ENCODE peak calls at places on chromosomes 11 and 22, in five cellular contexts. I is A549, X is cardiac muscle cell, G is HepG2, Z is mesenchymal stem cell. O is an unnamed sample.

GRCh38 chr11:84588131-84588829 is 1038.9 kb downstream of the DLG2 start:
- DNase-seq in I (no peak), X (no peak), G (no peak), Z (no peak), O (no peak)

GRCh38 chr11:36454991-36455611 is 55.0 kb downstream of the TRAF6 start:
- DNase-seq in I (no peak), X (no peak), G (no peak), Z (no peak), O (peak; percentile 95)

GRCh38 chr11:71127806-71128205 is 124.6 kb downstream of the SHANK2 start:
- DNase-seq in I (no peak), X (no peak), G (no peak), Z (no peak), O (no peak)

GRCh38 chr22:22922954-22923319 is 35.3 kb downstream of the IGLL5 start:
- DNase-seq in I (no peak), X (no peak), G (no peak), Z (no peak), O (no peak)

GRCh38 chr11:120326845-120327281 is 1.8 kb downstream of the TLCD5 start:
- DNase-seq in I (peak; percentile 35), X (no peak), G (no peak), Z (peak; percentile 58), O (no peak)

GRCh38 chr11:91199866-91200265 is 977.0 kb upstream of the CHORDC1 start:
- DNase-seq in I (no peak), X (no peak), G (no peak), Z (no peak), O (no peak)

GRCh38 chr22:39175127-39176066 is 22.9 kb upstream of the CBX7 start:
- DNase-seq in I (peak; percentile 44), X (no peak), G (no peak), Z (peak; percentile 52), O (peak; percentile 54)

GRCh38 chr11:47437218-47437745 is 11.0 kb upstream of the PSMC3 start:
- DNase-seq in I (no peak), X (no peak), G (no peak), Z (no peak), O (no peak)

GRCh38 chr11:70647188-70648166 is 249.1 kb downstream of the CTTN start:
- DNase-seq in I (no peak), X (no peak), G (no peak), Z (no peak), O (no peak)

GRCh38 chr22:48941903-48942625 is 885.6 kb downstream of the BRD1 start:
- DNase-seq in I (no peak), X (no peak), G (no peak), Z (no peak), O (peak; percentile 24)

GRCh38 chr22:45602824-45603301 is 68.8 kb upstream of the ATXN10 start:
- DNase-seq in I (peak; percentile 82), X (no peak), G (peak; percentile 24), Z (peak; percentile 44), O (peak; percentile 41)

GRCh38 chr22:40374567-40374966 is 4.2 kb downstream of the SGSM3 start:
- DNase-seq in I (no peak), X (no peak), G (no peak), Z (no peak), O (no peak)

GRCh38 chr22:40381461-40381860 is 11.1 kb downstream of the SGSM3 start:
- DNase-seq in I (no peak), X (no peak), G (no peak), Z (no peak), O (no peak)

GRCh38 chr22:40376149-40376548 is 5.8 kb downstream of the SGSM3 start:
- DNase-seq in I (no peak), X (no peak), G (no peak), Z (no peak), O (no peak)

GRCh38 chr22:40383905-40384304 is 13.5 kb downstream of the SGSM3 start:
- DNase-seq in I (no peak), X (no peak), G (no peak), Z (peak; percentile 82), O (peak; percentile 69)

GRCh38 chr22:40377931-40378330 is 7.5 kb downstream of the SGSM3 start:
- DNase-seq in I (no peak), X (no peak), G (no peak), Z (no peak), O (no peak)
- H3K27ac ChIP-seq in I (no peak overlapping the region), X (no peak overlapping the region), G (no peak overlapping the region), Z (no peak overlapping the region), O (no peak overlapping the region)

DNA sequence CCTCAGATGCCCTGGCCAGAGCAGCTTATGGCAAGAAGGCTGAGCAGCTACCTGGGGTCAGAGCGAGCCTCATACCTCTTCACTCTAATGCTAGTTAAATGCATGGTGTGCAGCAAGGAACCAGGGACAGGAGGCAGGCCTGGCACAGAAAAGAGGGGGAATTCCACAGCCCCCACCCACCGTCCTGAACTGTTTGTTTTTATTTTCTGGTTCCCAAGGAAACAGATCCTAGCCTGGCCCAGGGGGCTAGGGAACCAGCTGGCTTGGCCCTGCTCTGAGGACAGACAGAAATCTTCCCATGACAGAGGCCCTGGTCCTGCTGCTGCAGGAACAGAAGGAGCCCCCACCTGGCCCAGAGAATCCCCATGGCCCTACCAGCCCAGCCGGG is 40.4 kb downstream of the SLCO2B1 start:
- DNase-seq in I (no peak), X (no peak), G (no peak), Z (peak; percentile 49), O (no peak)
- H3K27ac ChIP-seq in I (no peak overlapping the region), X (no peak overlapping the region), G (peak overlapping the region; percentile 63), Z (no peak overlapping the region), O (no peak overlapping the region)

GRCh38 chr11:33557201-33557600 is 143.4 kb downstream of the C11orf91 start:
- DNase-seq in I (no peak), X (no peak), G (no peak), Z (no peak), O (peak; percentile 88)
- H3K27ac ChIP-seq in I (no peak overlapping the region), X (no peak overlapping the region), G (no peak overlapping the region), Z (peak overlapping the region; percentile 15), O (peak overlapping the region; percentile 80)

GRCh38 chr22:42685941-42686666 is 34.6 kb downstream of the A4GALT start:
- DNase-seq in I (no peak), X (peak; percentile 60), G (no peak), Z (no peak), O (no peak)
- H3K27ac ChIP-seq in I (peak overlapping the region; percentile 71), X (peak overlapping the region; percentile 79), G (no peak overlapping the region), Z (no peak overlapping the region), O (no peak overlapping the region)

DNA sequence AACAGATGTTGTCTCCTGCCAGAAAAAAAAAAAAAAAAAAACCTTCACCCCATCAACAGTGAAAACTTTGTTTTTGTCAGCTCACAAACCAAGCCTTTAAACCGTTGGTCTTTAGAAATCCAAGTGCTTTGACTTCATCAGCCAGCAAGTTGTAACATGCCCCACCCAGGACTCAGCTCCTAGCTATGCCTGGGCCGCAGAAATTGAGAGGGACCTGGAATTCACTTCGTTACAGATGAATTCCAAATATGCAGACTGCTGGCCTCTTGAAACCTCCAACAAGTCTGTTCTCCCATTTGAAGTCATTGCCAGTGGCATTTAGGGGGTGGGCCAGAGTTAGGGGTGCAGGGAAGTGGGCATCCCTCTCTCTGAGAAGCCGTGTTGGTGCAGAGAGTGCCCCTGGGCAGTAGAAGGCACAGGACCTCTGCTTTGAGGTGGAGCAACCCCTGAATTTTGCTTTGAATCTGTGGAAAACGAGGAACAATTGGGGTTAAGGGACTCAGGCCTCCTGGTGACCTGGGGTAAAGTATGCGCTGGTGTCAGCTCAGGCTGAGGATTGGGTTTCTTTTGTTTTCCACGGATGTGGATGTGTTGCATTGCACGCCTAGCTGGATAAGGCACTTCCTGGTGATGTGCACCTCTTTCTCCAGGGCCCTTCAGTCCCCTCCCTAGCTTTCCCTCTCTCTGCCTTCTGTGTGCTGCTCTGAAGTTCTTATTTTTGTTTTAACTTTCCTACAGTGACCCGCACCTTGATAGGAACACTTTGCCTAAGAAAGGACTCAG is 109.5 kb downstream of the DBX1 start:
- DNase-seq in I (no peak), X (peak; percentile 35), G (no peak), Z (no peak), O (no peak)
- H3K27ac ChIP-seq in I (no peak overlapping the region), X (peak overlapping the region; percentile 93), G (no peak overlapping the region), Z (peak overlapping the region; percentile 29), O (no peak overlapping the region)

GRCh38 chr11:62647609-62648005 is 1.2 kb upstream of the GANAB start:
- DNase-seq in I (no peak), X (no peak), G (no peak), Z (no peak), O (no peak)

GRCh38 chr11:62648185-62648966 is 2.0 kb upstream of the GANAB start:
- DNase-seq in I (no peak), X (no peak), G (no peak), Z (no peak), O (no peak)

GRCh38 chr11:62645934-62646824 is at the start of gene GANAB:
- DNase-seq in I (peak; percentile 97), X (peak; percentile 100), G (peak; percentile 95), Z (peak; percentile 98), O (peak; percentile 100)

GRCh38 chr11:62645660-62645933 is 816 bp downstream of the GANAB start:
- DNase-seq in I (no peak), X (no peak), G (no peak), Z (no peak), O (no peak)

GRCh38 chr11:62646825-62647608 is 604 bp upstream of the GANAB start:
- DNase-seq in I (no peak), X (no peak), G (no peak), Z (no peak), O (no peak)
- H3K27ac ChIP-seq in I (no peak overlapping the region), X (no peak overlapping the region), G (peak overlapping the region; percentile 98), Z (no peak overlapping the region), O (no peak overlapping the region)

DNA sequence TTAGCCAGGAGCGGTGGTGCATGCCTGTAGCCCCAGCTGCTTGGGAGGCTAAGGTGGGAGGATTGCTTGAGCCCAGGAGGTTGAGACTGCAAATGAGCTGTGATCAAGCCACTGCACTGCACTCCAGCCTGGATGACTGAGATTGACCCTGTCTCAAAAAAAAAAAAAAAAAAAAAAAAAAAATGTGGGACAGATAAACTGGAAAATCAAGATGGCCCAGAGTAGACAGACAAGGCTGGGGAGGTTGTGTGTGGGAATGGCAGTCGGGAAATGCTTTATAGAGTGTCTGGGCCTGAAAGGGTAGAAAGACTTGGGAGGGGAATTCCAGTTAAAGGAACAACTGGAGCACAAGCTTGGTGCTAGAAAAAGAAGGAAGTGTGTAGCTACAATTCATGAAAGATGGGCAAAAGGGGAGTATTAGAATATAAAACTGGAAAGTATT is 18.2 kb upstream of the WDR74 start:
- DNase-seq in I (no peak), X (no peak), G (no peak), Z (peak; percentile 67), O (no peak)
- H3K27ac ChIP-seq in I (peak overlapping the region; percentile 90), X (no peak overlapping the region), G (peak overlapping the region; percentile 91), Z (no peak overlapping the region), O (no peak overlapping the region)

O was measured in SJSA1.